ENCODE peak calls at places on chromosomes 4 and X, in eight cellular contexts. K, B, G, U, W, C, V and S are unnamed samples.

GRCh38 chr4:100852326-100852725 is 334.5 kb upstream of the EMCN start:
- DNase-seq in K (no peak), B (no peak), G (no peak), U (no peak), W (no peak), C (no peak), V (no peak), S (no peak)

GRCh38 chr4:76622717-76623116 is 187.7 kb downstream of the SHROOM3 start:
- DNase-seq in K (no peak), B (no peak), G (no peak), U (no peak), W (no peak), C (no peak), V (no peak), S (no peak)

GRCh38 chr4:138320856-138321255 is 78.7 kb upstream of the SLC7A11 start:
- DNase-seq in K (no peak), B (no peak), G (no peak), U (no peak), W (no peak), C (no peak), V (no peak), S (no peak)

GRCh38 chrX:2829066-2829430 is 318 bp downstream of the GYG2 start:
- DNase-seq in K (no peak), B (no peak), G (peak), U (no peak), W (no peak), C (peak), V (no peak), S (no peak)

GRCh38 chr4:22607382-22607781 is 85.4 kb upstream of the GBA3 start:
- DNase-seq in K (peak), B (peak), G (peak), U (no peak), W (no peak), C (peak), V (peak), S (peak)

GRCh38 chr4:138222041-138222440 is 20.1 kb downstream of the SLC7A11 start:
- DNase-seq in K (no peak), B (no peak), G (no peak), U (no peak), W (no peak), C (peak), V (peak), S (peak)

GRCh38 chr4:89913623-89914022 is 19.0 kb downstream of the MMRN1 start:
- DNase-seq in K (no peak), B (no peak), G (no peak), U (no peak), W (no peak), C (no peak), V (no peak), S (no peak)

GRCh38 chrX:46647251-46647650 is 73.7 kb downstream of the CHST7 start:
- DNase-seq in K (no peak), B (no peak), G (no peak), U (no peak), W (no peak), C (peak), V (no peak), S (no peak)

GRCh38 chr4:140095694-140096482 is 58.1 kb downstream of the MAML3 start:
- DNase-seq in K (peak), B (peak), G (no peak), U (peak), W (no peak), C (peak), V (peak), S (peak)

GRCh38 chr4:73676881-73677323 is 56.7 kb upstream of the RASSF6 start:
- DNase-seq in K (peak), B (peak), G (no peak), U (no peak), W (no peak), C (no peak), V (peak), S (peak)

GRCh38 chr4:176769519-176769918 is 23.2 kb downstream of the VEGFC start:
- DNase-seq in K (no peak), B (no peak), G (no peak), U (no peak), W (no peak), C (peak), V (peak), S (peak)

GRCh38 chr4:128582319-128582948 is 227.1 kb upstream of the JADE1 start:
- DNase-seq in K (no peak), B (no peak), G (no peak), U (no peak), W (no peak), C (no peak), V (no peak), S (no peak)

GRCh38 chrX:110407910-110408545 is 49.4 kb downstream of the RTL9 start:
- DNase-seq in K (peak), B (peak), G (peak), U (peak), W (peak), C (peak), V (peak), S (no peak)

GRCh38 chrX:20857746-20858145 is 516.5 kb upstream of the CNKSR2 start:
- DNase-seq in K (no peak), B (no peak), G (no peak), U (no peak), W (no peak), C (peak), V (no peak), S (no peak)

GRCh38 chr4:173121044-173121685 is 47.4 kb upstream of the GALNT7 start:
- DNase-seq in K (peak), B (peak), G (no peak), U (no peak), W (no peak), C (peak), V (no peak), S (no peak)

GRCh38 chrX:101659601-101660063 is at the start of gene ARMCX2:
- DNase-seq in K (peak), B (no peak), G (no peak), U (no peak), W (no peak), C (peak), V (peak), S (peak)

GRCh38 chr4:108635070-108635655 is 14.8 kb downstream of the RPL34 start:
- DNase-seq in K (no peak), B (no peak), G (no peak), U (no peak), W (no peak), C (no peak), V (no peak), S (no peak)

GRCh38 chr4:24584175-24584850 is at the start of gene DHX15:
- DNase-seq in K (peak), B (peak), G (peak), U (peak), W (peak), C (peak), V (peak), S (peak)

GRCh38 chrX:131262738-131263679 is 26.1 kb downstream of the IGSF1 start:
- DNase-seq in K (no peak), B (peak), G (no peak), U (no peak), W (no peak), C (no peak), V (no peak), S (no peak)

GRCh38 chr4:185710487-185710995 is 101.5 kb downstream of the SORBS2 start:
- DNase-seq in K (no peak), B (no peak), G (no peak), U (no peak), W (no peak), C (no peak), V (no peak), S (no peak)

GRCh38 chr4:129145222-129145730 is 49.3 kb downstream of the C4orf33 start:
- DNase-seq in K (no peak), B (no peak), G (no peak), U (no peak), W (no peak), C (no peak), V (no peak), S (no peak)

GRCh38 chr4:123832173-123833026 is 435.8 kb downstream of the SPRY1 start:
- DNase-seq in K (no peak), B (no peak), G (no peak), U (no peak), W (no peak), C (peak), V (peak), S (peak)

GRCh38 chr4:43374352-43374751 is 481.8 kb downstream of the GRXCR1 start:
- DNase-seq in K (no peak), B (no peak), G (no peak), U (no peak), W (no peak), C (no peak), V (no peak), S (no peak)